ENCODE peak calls at places on chromosomes 2 and 18, in six cellular contexts. Y is BE2C, F is Daoy, R is LoVo, Q is kidney epithelial cell, K is retina. S is an unnamed sample.

GRCh38 chr2:13046557-13047165 is 329.9 kb downstream of the TRIB2 start:
- DNase-seq in Y (no peak), F (no peak), R (no peak), Q (no peak), K (peak; percentile 2), S (peak; percentile 65)

GRCh38 chr18:68676913-68677312 is 38.0 kb downstream of the TMX3 start:
- DNase-seq in Y (no peak), F (no peak), R (no peak), Q (no peak), K (no peak), S (no peak)

GRCh38 chr18:9094307-9095226 is 7.9 kb upstream of the NDUFV2 start:
- DNase-seq in Y (no peak), F (no peak), R (no peak), Q (peak; percentile 23), K (no peak), S (no peak)

GRCh38 chr2:173059292-173059691 is 16.4 kb upstream of the MAP3K20 start:
- DNase-seq in Y (no peak), F (no peak), R (no peak), Q (no peak), K (no peak), S (no peak)

GRCh38 chr2:71531522-71532047 is 78.2 kb downstream of the DYSF start:
- DNase-seq in Y (no peak), F (peak; percentile 42), R (peak; percentile 36), Q (no peak), K (no peak), S (no peak)

GRCh38 chr18:61402761-61403160 is 69.5 kb downstream of the CDH20 start:
- DNase-seq in Y (no peak), F (no peak), R (no peak), Q (no peak), K (no peak), S (no peak)

GRCh38 chr2:97764559-97765263 is 51.3 kb downstream of the ZAP70 start:
- DNase-seq in Y (no peak), F (no peak), R (no peak), Q (no peak), K (no peak), S (no peak)

GRCh38 chr18:5851998-5852397 is 43.3 kb downstream of the TMEM200C start:
- DNase-seq in Y (no peak), F (no peak), R (no peak), Q (no peak), K (no peak), S (no peak)

GRCh38 chr18:475202-475624 is 25.3 kb downstream of the COLEC12 start:
- DNase-seq in Y (no peak), F (peak; percentile 72), R (no peak), Q (no peak), K (no peak), S (no peak)

GRCh38 chr2:110725370-110725769 is 7.0 kb upstream of the ACOXL start:
- DNase-seq in Y (no peak), F (no peak), R (no peak), Q (no peak), K (no peak), S (no peak)

GRCh38 chr2:100640329-100641114 is 77.7 kb downstream of the PDCL3 start:
- DNase-seq in Y (no peak), F (no peak), R (no peak), Q (no peak), K (peak; percentile 71), S (no peak)

GRCh38 chr18:3625717-3626091 is 175.7 kb downstream of the TGIF1 start:
- DNase-seq in Y (no peak), F (no peak), R (no peak), Q (no peak), K (no peak), S (no peak)

GRCh38 chr2:76984359-76984758 is 537.8 kb downstream of the LRRTM4 start:
- DNase-seq in Y (no peak), F (no peak), R (no peak), Q (no peak), K (no peak), S (peak; percentile 55)

GRCh38 chr2:18178736-18179349 is 300.4 kb downstream of the KCNS3 start:
- DNase-seq in Y (peak; percentile 55), F (peak; percentile 41), R (peak; percentile 58), Q (peak; percentile 14), K (no peak), S (peak; percentile 90)

GRCh38 chr2:105431367-105432088 is 32.7 kb upstream of the FHL2 start:
- DNase-seq in Y (peak; percentile 25), F (no peak), R (no peak), Q (no peak), K (no peak), S (no peak)

GRCh38 chr18:25042641-25043051 is 309.3 kb downstream of the ZNF521 start:
- DNase-seq in Y (no peak), F (no peak), R (peak; percentile 19), Q (no peak), K (no peak), S (no peak)

GRCh38 chr2:152088006-152088405 is 10.8 kb downstream of the CACNB4 start:
- DNase-seq in Y (no peak), F (no peak), R (no peak), Q (no peak), K (no peak), S (no peak)

GRCh38 chr2:165582409-165582808 is 112.9 kb downstream of the CSRNP3 start:
- DNase-seq in Y (no peak), F (no peak), R (no peak), Q (no peak), K (no peak), S (no peak)

GRCh38 chr2:129504646-129505045 is 474.8 kb upstream of the RAB6C start:
- DNase-seq in Y (no peak), F (no peak), R (no peak), Q (no peak), K (no peak), S (no peak)

GRCh38 chr2:178388287-178388686 is 62.7 kb downstream of the PRKRA start:
- DNase-seq in Y (no peak), F (no peak), R (no peak), Q (no peak), K (no peak), S (no peak)

GRCh38 chr2:202023904-202024266 is 9.8 kb upstream of the FZD7 start:
- DNase-seq in Y (no peak), F (no peak), R (no peak), Q (no peak), K (no peak), S (no peak)

GRCh38 chr2:173860082-173860481 is 105.1 kb downstream of the SP3 start:
- DNase-seq in Y (no peak), F (no peak), R (no peak), Q (no peak), K (no peak), S (no peak)

GRCh38 chr2:26670931-26671460 is 21.5 kb upstream of the KCNK3 start:
- DNase-seq in Y (peak; percentile 0), F (no peak), R (no peak), Q (no peak), K (no peak), S (no peak)

GRCh38 chr2:5756266-5756665 is 64.1 kb downstream of the SOX11 start:
- DNase-seq in Y (no peak), F (no peak), R (no peak), Q (no peak), K (no peak), S (no peak)